ENCODE peak calls at places on chromosomes 12 and 14, in eight cellular contexts. Y is NCI-H2029; T is activated T-cell treated with anti-CD3 and anti-CD28 coated beads, Interleukin-2, amount 50 U/mL, for 24 hours; A is GM18507; N is psoas muscle; B is HT1080; P is retina; W is NCI-H2081. I is an unnamed sample.

GRCh38 chr14:99968156-99968920 is 96.9 kb upstream of the EVL start:
- DNase-seq in Y (no peak), T (no peak), A (no peak), N (no peak), B (peak; percentile 41), P (no peak), W (no peak), I (no peak)

GRCh38 chr12:64826234-64826633 is 1.8 kb downstream of the TBC1D30 start:
- DNase-seq in Y (peak; percentile 93), T (peak; percentile 64), A (no peak), N (peak; percentile 46), B (peak; percentile 18), P (peak; percentile 78), W (peak; percentile 74), I (no peak)

GRCh38 chr12:53207042-53207441 is at the start of gene ITGB7:
- DNase-seq in Y (no peak), T (peak; percentile 75), A (peak; percentile 53), N (no peak), B (no peak), P (no peak), W (no peak), I (peak; percentile 84)

GRCh38 chr12:14988035-14988434 is 15.2 kb downstream of the PDE6H start:
- DNase-seq in Y (no peak), T (no peak), A (no peak), N (no peak), B (no peak), P (no peak), W (no peak), I (no peak)

GRCh38 chr14:97978336-97978735 is 1181.2 kb downstream of the VRK1 start:
- DNase-seq in Y (peak; percentile 65), T (peak; percentile 82), A (no peak), N (peak; percentile 75), B (peak; percentile 75), P (peak; percentile 74), W (no peak), I (no peak)

GRCh38 chr14:54175298-54175942 is 218.8 kb upstream of the BMP4 start:
- DNase-seq in Y (peak; percentile 64), T (no peak), A (peak; percentile 8), N (no peak), B (peak; percentile 71), P (peak; percentile 71), W (peak; percentile 63), I (peak; percentile 19)

GRCh38 chr12:15996254-15996653 is 85.1 kb downstream of the DERA start:
- DNase-seq in Y (peak; percentile 47), T (no peak), A (no peak), N (no peak), B (peak; percentile 10), P (no peak), W (peak; percentile 2), I (no peak)

GRCh38 chr12:18171571-18171970 is 81.6 kb upstream of the RERGL start:
- DNase-seq in Y (no peak), T (no peak), A (no peak), N (no peak), B (peak; percentile 82), P (no peak), W (no peak), I (no peak)

GRCh38 chr14:105529506-105530445 is 3.4 kb downstream of the TMEM121 start:
- DNase-seq in Y (no peak), T (peak; percentile 64), A (no peak), N (no peak), B (no peak), P (no peak), W (no peak), I (no peak)

GRCh38 chr14:54614296-54614695 is 47.4 kb downstream of the SAMD4A start:
- DNase-seq in Y (no peak), T (no peak), A (no peak), N (no peak), B (no peak), P (no peak), W (no peak), I (no peak)

GRCh38 chr12:58877243-58877743 is 43.0 kb downstream of the LRIG3 start:
- DNase-seq in Y (peak; percentile 92), T (no peak), A (no peak), N (no peak), B (peak; percentile 97), P (no peak), W (peak; percentile 57), I (no peak)

GRCh38 chr14:74510955-74511354 is 17.4 kb downstream of the ISCA2 start:
- DNase-seq in Y (no peak), T (no peak), A (no peak), N (peak; percentile 34), B (peak; percentile 68), P (no peak), W (no peak), I (no peak)

GRCh38 chr12:42774238-42774637 is 184.7 kb upstream of the PRICKLE1 start:
- DNase-seq in Y (no peak), T (no peak), A (no peak), N (no peak), B (no peak), P (no peak), W (no peak), I (no peak)

GRCh38 chr14:72154645-72155378 is 222.6 kb downstream of the RGS6 start:
- DNase-seq in Y (no peak), T (no peak), A (no peak), N (no peak), B (no peak), P (no peak), W (no peak), I (no peak)

GRCh38 chr12:55742719-55743130 is at the start of gene GDF11:
- DNase-seq in Y (peak; percentile 68), T (peak; percentile 81), A (no peak), N (peak; percentile 77), B (peak; percentile 62), P (peak; percentile 82), W (peak; percentile 81), I (no peak)

GRCh38 chr12:71011261-71011660 is 90.7 kb upstream of the PTPRR start:
- DNase-seq in Y (no peak), T (no peak), A (no peak), N (no peak), B (peak; percentile 48), P (no peak), W (no peak), I (no peak)

GRCh38 chr12:22275847-22276246 is 58.7 kb downstream of the ST8SIA1 start:
- DNase-seq in Y (no peak), T (no peak), A (no peak), N (peak; percentile 91), B (peak; percentile 97), P (no peak), W (no peak), I (no peak)

GRCh38 chr12:14066021-14066420 is 84.6 kb upstream of the GRIN2B start:
- DNase-seq in Y (no peak), T (no peak), A (no peak), N (no peak), B (no peak), P (no peak), W (no peak), I (no peak)

I was measured in GM12864.